ENCODE peak calls at places on chromosomes 12 and 14, in ten cellular contexts. M, H, U, T, I, P, G, O, W and E are unnamed samples.

GRCh38 chr14:26290007-26290530 is 307.8 kb downstream of the NOVA1 start:
- DNase-seq in M (no peak), H (no peak), U (no peak), T (no peak), I (no peak), P (no peak), G (no peak), O (no peak), W (no peak), E (no peak)

GRCh38 chr12:51871918-51872688 is 15.8 kb upstream of the ANKRD33 start:
- DNase-seq in M (no peak), H (no peak), U (peak), T (no peak), I (no peak), P (no peak), G (peak), O (no peak), W (no peak), E (no peak)

GRCh38 chr12:6903712-6904111 is 910 bp upstream of the LRRC23 start:
- DNase-seq in M (no peak), H (no peak), U (no peak), T (no peak), I (no peak), P (no peak), G (no peak), O (no peak), W (no peak), E (no peak)

GRCh38 chr12:128047266-128048060 is 219.5 kb upstream of the TMEM132C start:
- DNase-seq in M (no peak), H (no peak), U (no peak), T (no peak), I (no peak), P (no peak), G (no peak), O (no peak), W (no peak), E (no peak)

GRCh38 chr14:73477618-73478266 is 13.0 kb upstream of the RIOX1 start:
- DNase-seq in M (no peak), H (no peak), U (no peak), T (no peak), I (no peak), P (no peak), G (no peak), O (no peak), W (no peak), E (no peak)

GRCh38 chr12:106301611-106302321 is 767 bp upstream of the TCP11L2 start:
- DNase-seq in M (peak), H (peak), U (peak), T (peak), I (no peak), P (peak), G (peak), O (no peak), W (peak), E (peak)

GRCh38 chr12:31749024-31749704 is 20.3 kb upstream of the AMN1 start:
- DNase-seq in M (no peak), H (peak), U (peak), T (peak), I (peak), P (peak), G (peak), O (peak), W (peak), E (peak)

GRCh38 chr12:32698285-32698684 is 19.2 kb downstream of the DNM1L start:
- DNase-seq in M (no peak), H (no peak), U (no peak), T (no peak), I (no peak), P (no peak), G (no peak), O (no peak), W (no peak), E (no peak)

GRCh38 chr12:20883288-20883687 is 72.8 kb downstream of the SLCO1B3 start:
- DNase-seq in M (no peak), H (no peak), U (peak), T (peak), I (no peak), P (peak), G (no peak), O (no peak), W (no peak), E (no peak)

GRCh38 chr14:68624541-68625220 is 168.2 kb downstream of the ZFP36L1 start:
- DNase-seq in M (no peak), H (no peak), U (no peak), T (no peak), I (no peak), P (no peak), G (no peak), O (no peak), W (no peak), E (no peak)

GRCh38 chr12:32309811-32310755 is 89.3 kb upstream of the FGD4 start:
- DNase-seq in M (no peak), H (no peak), U (no peak), T (no peak), I (no peak), P (peak), G (peak), O (no peak), W (no peak), E (no peak)

GRCh38 chr14:24673534-24674203 is 39.7 kb upstream of the GZMB start:
- DNase-seq in M (no peak), H (no peak), U (peak), T (no peak), I (no peak), P (no peak), G (no peak), O (no peak), W (no peak), E (no peak)

GRCh38 chr14:104422301-104423223 is 157.0 kb upstream of the C14orf180 start:
- DNase-seq in M (peak), H (no peak), U (no peak), T (peak), I (no peak), P (no peak), G (no peak), O (no peak), W (no peak), E (no peak)

GRCh38 chr12:115102450-115102849 is 418.5 kb upstream of the TBX3 start:
- DNase-seq in M (no peak), H (no peak), U (no peak), T (no peak), I (no peak), P (no peak), G (peak), O (no peak), W (no peak), E (no peak)

GRCh38 chr14:20630340-20631022 is 11.0 kb downstream of the OR6S1 start:
- DNase-seq in M (no peak), H (no peak), U (peak), T (no peak), I (peak), P (peak), G (peak), O (peak), W (peak), E (no peak)

GRCh38 chr14:105876158-105876557 is 349.8 kb downstream of the TMEM121 start:
- DNase-seq in M (no peak), H (no peak), U (no peak), T (peak), I (no peak), P (no peak), G (no peak), O (no peak), W (peak), E (no peak)

GRCh38 chr14:75401356-75401755 is 26.5 kb upstream of the JDP2 start:
- DNase-seq in M (no peak), H (no peak), U (peak), T (no peak), I (no peak), P (peak), G (no peak), O (no peak), W (no peak), E (no peak)

GRCh38 chr14:65492277-65492676 is 79.7 kb downstream of the FUT8 start:
- DNase-seq in M (no peak), H (no peak), U (no peak), T (no peak), I (no peak), P (no peak), G (no peak), O (no peak), W (no peak), E (no peak)
- TF ChIP-seq POLR2AphosphoS5 in M (no peak), H (no peak), U (no peak), T (no peak), I (no peak), P (no peak), G (no peak), O (no peak), W (no peak), E (no peak)

GRCh38 chr14:102304611-102305506 is at the start of gene MOK:
- DNase-seq in M (peak), H (peak), U (peak), T (peak), I (peak), P (peak), G (peak), O (peak), W (peak), E (peak)
- TF ChIP-seq POLR2A in M (no peak), H (peak), U (peak), T (no peak), I (peak), P (no peak), G (no peak), O (no peak), W (no peak), E (no peak)

GRCh38 chr12:77401480-77402105 is 336.2 kb upstream of the E2F7 start:
- DNase-seq in M (no peak), H (no peak), U (no peak), T (no peak), I (no peak), P (no peak), G (no peak), O (no peak), W (no peak), E (no peak)
- TF ChIP-seq POLR2AphosphoS5 in M (no peak), H (no peak), U (no peak), T (no peak), I (no peak), P (no peak), G (no peak), O (no peak), W (no peak), E (no peak)

GRCh38 chr12:132881853-132882252 is 5.6 kb downstream of the CHFR start:
- DNase-seq in M (no peak), H (no peak), U (no peak), T (no peak), I (no peak), P (peak), G (no peak), O (no peak), W (no peak), E (no peak)

GRCh38 chr12:132888852-132889251 is 1.4 kb upstream of the CHFR start:
- DNase-seq in M (no peak), H (no peak), U (no peak), T (no peak), I (no peak), P (no peak), G (no peak), O (no peak), W (no peak), E (no peak)

GRCh38 chr12:132886529-132887477 is 602 bp downstream of the CHFR start:
- DNase-seq in M (peak), H (no peak), U (peak), T (peak), I (peak), P (peak), G (peak), O (no peak), W (no peak), E (no peak)

DNA sequence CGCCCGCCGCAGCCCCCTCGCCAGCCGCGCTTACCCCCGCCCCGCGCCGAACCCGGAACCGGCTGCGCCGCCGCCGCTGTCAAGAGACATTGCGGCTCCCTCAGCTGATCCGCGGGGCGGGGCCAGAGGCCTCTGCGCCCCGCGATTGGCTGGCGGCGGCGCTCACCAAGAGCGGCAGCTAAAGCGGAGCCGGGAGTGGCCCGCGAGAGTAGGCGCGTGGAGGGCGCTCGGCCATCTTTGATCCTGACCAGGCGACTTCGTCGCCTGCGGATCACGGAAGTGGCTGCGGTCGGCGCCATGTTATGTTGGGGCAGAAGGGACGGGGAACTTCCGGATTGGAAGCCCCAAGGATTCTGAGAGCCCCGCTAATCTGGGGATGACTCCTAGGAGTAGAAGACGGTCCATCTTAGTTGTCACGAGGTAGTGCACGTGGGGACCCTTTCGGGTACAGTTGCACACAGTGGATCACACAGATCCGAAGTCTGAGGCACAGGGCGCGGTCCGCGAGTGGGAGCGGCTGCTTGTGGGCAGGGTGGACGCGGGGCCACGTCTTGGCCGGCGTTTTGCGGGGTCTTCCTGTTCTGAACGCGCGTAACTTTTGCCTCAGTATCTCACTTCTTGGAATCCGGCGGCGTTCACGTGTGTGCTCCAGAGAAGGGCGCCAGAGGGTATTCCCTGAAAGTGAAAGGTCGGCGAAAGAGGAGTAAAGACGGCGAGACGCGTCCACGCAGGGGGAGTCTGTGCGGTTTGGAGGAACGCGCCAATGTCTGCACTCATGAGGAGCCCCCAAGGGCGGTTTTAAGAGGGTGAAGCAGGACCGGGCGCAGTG is at the start of gene CHFR:
- DNase-seq in M (peak), H (peak), U (peak), T (peak), I (peak), P (peak), G (peak), O (no peak), W (peak), E (peak)
- TF ChIP-seq POLR2A in M (peak), H (peak), U (peak), T (no peak), I (peak), P (peak), G (peak), O (no peak), W (no peak), E (peak)

GRCh38 chr12:56143225-56143624 is 9.2 kb upstream of the MYL6B start:
- DNase-seq in M (no peak), H (no peak), U (no peak), T (no peak), I (no peak), P (no peak), G (no peak), O (no peak), W (no peak), E (no peak)

GRCh38 chr12:56150563-56150962 is 1.8 kb upstream of the MYL6B start:
- DNase-seq in M (no peak), H (no peak), U (no peak), T (no peak), I (no peak), P (peak), G (no peak), O (no peak), W (no peak), E (no peak)

GRCh38 chr12:56143870-56144269 is 8.5 kb upstream of the MYL6B start:
- DNase-seq in M (no peak), H (no peak), U (peak), T (no peak), I (no peak), P (peak), G (no peak), O (no peak), W (no peak), E (no peak)

GRCh38 chr12:56145218-56145617 is 7.2 kb upstream of the MYL6B start:
- DNase-seq in M (no peak), H (no peak), U (no peak), T (no peak), I (no peak), P (no peak), G (no peak), O (no peak), W (no peak), E (no peak)

DNA sequence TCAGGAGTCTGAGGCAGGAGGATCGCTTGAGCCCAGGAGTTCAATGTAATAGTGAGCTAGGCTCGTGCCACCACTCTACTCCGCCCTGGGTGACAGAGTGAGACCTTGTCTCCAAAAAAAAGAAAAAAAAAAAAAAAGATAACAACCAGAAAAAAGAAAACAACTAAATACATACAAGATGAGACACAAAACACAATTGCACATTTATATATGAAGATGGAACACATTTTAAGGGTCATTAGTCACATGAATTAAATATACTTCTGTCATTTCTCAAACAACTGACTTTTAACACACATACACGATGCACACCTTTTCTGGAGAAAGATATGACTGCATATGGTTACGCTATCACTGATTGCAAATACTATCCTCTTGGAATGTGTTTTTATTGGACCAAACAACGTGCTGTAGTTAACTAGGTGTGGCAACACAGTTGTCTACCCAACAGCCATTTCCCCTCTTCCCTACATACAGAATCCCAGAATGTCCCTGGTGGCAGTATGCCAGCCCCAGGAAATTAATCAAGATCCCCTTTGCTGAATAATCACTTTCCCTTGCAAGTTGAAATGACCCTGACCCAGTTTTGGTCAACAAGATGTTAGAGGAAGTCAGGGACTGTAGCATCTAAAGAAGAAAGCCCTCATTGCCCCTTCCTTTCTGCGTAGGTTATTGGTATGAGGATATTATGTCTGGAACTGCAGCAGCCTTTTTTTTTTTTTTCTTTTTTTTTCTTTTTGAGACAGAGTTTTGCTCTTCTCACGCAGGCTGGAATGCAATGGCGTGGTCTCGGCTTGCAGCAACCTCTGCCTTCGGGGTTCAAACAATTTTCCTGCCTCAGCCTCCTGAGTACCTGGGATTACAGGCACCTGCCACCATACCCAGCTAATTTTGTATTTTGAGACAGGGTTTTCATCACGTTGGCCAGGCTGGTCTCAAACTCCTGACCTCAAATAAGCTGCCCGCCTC is 5.6 kb upstream of the MYL6B start:
- DNase-seq in M (no peak), H (no peak), U (peak), T (no peak), I (no peak), P (peak), G (no peak), O (no peak), W (no peak), E (no peak)
- TF ChIP-seq POLR2AphosphoS5 in M (peak), H (no peak), U (peak), T (no peak), I (no peak), P (peak), G (no peak), O (peak), W (peak), E (no peak)